ENCODE peak calls at places on chromosomes 4 and X, in six cellular contexts. M is CD4-positive, alpha-beta T cell; R is hepatocyte; D is lower lobe of right lung; H is PC-3; B is heart right ventricle. I is an unnamed sample.

GRCh38 chrX:394830-395229 is 8.1 kb upstream of the PPP2R3B start:
- DNase-seq in M (no peak), B (no peak), H (no peak), D (no peak), R (no peak), I (no peak)

GRCh38 chrX:66635360-66635759 is 3.5 kb downstream of the EDA2R start:
- DNase-seq in B (no peak), M (no peak), D (no peak), R (peak), H (no peak), I (no peak)

GRCh38 chr4:93760284-93760683 is 68.3 kb upstream of the ATOH1 start:
- DNase-seq in H (no peak), B (no peak), M (no peak), R (no peak), D (no peak), I (no peak)

GRCh38 chr4:25367004-25367621 is 9.9 kb upstream of the ANAPC4 start:
- DNase-seq in B (no peak), M (no peak), R (peak), D (no peak), H (peak), I (no peak)

GRCh38 chrX:109352121-109352556 is 129.7 kb downstream of the GUCY2F start:
- DNase-seq in M (no peak), D (peak), R (peak), B (peak), H (no peak), I (no peak)

GRCh38 chrX:22912598-22912997 is 87.2 kb upstream of the DDX53 start:
- DNase-seq in H (no peak), D (no peak), R (no peak), B (no peak), M (no peak), I (no peak)

GRCh38 chr4:2866891-2867290 is 23.2 kb downstream of the ADD1 start:
- DNase-seq in H (no peak), B (no peak), R (no peak), D (no peak), M (no peak), I (no peak)

GRCh38 chr4:95537181-95537580 is 11.6 kb downstream of the UNC5C start:
- DNase-seq in D (no peak), B (no peak), H (no peak), M (no peak), R (no peak), I (no peak)

GRCh38 chrX:124194209-124194608 is 138.3 kb upstream of the TEX13D start:
- DNase-seq in H (no peak), D (no peak), M (no peak), B (no peak), R (no peak), I (no peak)

GRCh38 chr4:142645478-142646108 is 200.5 kb downstream of the INPP4B start:
- DNase-seq in H (no peak), R (no peak), B (no peak), M (no peak), D (no peak), I (no peak)

GRCh38 chr4:151811403-151811802 is 50.6 kb upstream of the GATB start:
- DNase-seq in R (no peak), B (no peak), H (no peak), M (no peak), D (no peak), I (no peak)

GRCh38 chrX:39972340-39972739 is 125.4 kb downstream of the BCOR start:
- DNase-seq in D (no peak), M (no peak), B (no peak), H (peak), R (no peak), I (no peak)

GRCh38 chrX:45527834-45528233 is 327.2 kb upstream of the DIPK2B start:
- DNase-seq in H (no peak), D (no peak), B (no peak), M (no peak), R (no peak), I (no peak)

GRCh38 chrX:40996886-40997530 is 88.2 kb upstream of the USP9X start:
- DNase-seq in D (no peak), B (no peak), H (peak), R (peak), M (no peak), I (no peak)

GRCh38 chr4:107035711-107036601 is at the start of gene DKK2:
- DNase-seq in B (no peak), D (peak), M (no peak), R (peak), H (no peak), I (peak)

GRCh38 chr4:110119880-110120279 is 78.5 kb downstream of the ELOVL6 start:
- DNase-seq in R (no peak), M (no peak), D (no peak), B (no peak), H (no peak), I (no peak)

GRCh38 chrX:7828594-7828993 is 14.4 kb upstream of the VCX start:
- DNase-seq in D (no peak), H (peak), B (no peak), M (no peak), R (peak), I (no peak)
- TF ChIP-seq CTCF in D (no peak), H (peak), B (peak), M (no peak), R (peak), I (peak)

GRCh38 chr4:761739-762138 is 56.1 kb downstream of the PCGF3 start:
- DNase-seq in H (no peak), M (no peak), B (no peak), R (no peak), D (peak), I (no peak)
- TF ChIP-seq CTCF in H (no peak), M (no peak), B (no peak), R (no peak), D (no peak), I (no peak)

GRCh38 chr4:89482248-89482647 is 174.6 kb upstream of the GPRIN3 start:
- DNase-seq in M (no peak), H (peak), D (no peak), R (peak), B (no peak), I (no peak)
- TF ChIP-seq CTCF in M (no peak), H (peak), D (no peak), R (peak), B (peak), I (peak)

GRCh38 chrX:102341867-102342266 is 94.9 kb downstream of the NXF2 start:
- DNase-seq in H (peak), D (no peak), B (no peak), M (no peak), R (no peak), I (no peak)
- TF ChIP-seq CTCF in H (peak), D (no peak), B (peak), M (no peak), R (peak), I (peak)

GRCh38 chrX:2875798-2876399 is 47.2 kb downstream of the GYG2 start:
- DNase-seq in H (peak), D (no peak), R (peak), B (no peak), M (no peak), I (no peak)
- TF ChIP-seq CTCF in H (peak), D (peak), R (peak), B (peak), M (peak), I (peak)

I was measured in progenitor cell of endocrine pancreas.